ENCODE peak calls at places on chromosome 4, in four cellular contexts. M is thoracic aorta, G is heart left ventricle, O is fibroblast of lung. J is an unnamed sample.

GRCh38 chr4:126404549-126404948 is 1089.8 kb downstream of the FAT4 start:
- DNase-seq in M (no peak), G (no peak), O (peak), J (peak)

GRCh38 chr4:10164877-10165283 is 48.3 kb upstream of the WDR1 start:
- DNase-seq in M (no peak), G (no peak), O (peak), J (peak)

GRCh38 chr4:57710053-57710452 is 599.9 kb upstream of the IGFBP7 start:
- DNase-seq in M (no peak), G (no peak), O (no peak), J (no peak)

GRCh38 chr4:169070071-169070894 is 60.2 kb upstream of the CBR4 start:
- DNase-seq in M (peak), G (peak), O (peak), J (peak)

GRCh38 chr4:161132715-161133425 is 1030.9 kb downstream of the FSTL5 start:
- DNase-seq in M (no peak), G (no peak), O (no peak), J (no peak)

GRCh38 chr4:6557856-6558255 is 17.1 kb upstream of the MAN2B2 start:
- DNase-seq in M (no peak), G (no peak), O (no peak), J (no peak)

GRCh38 chr4:176274441-176274840 is 5.4 kb upstream of the ASB5 start:
- DNase-seq in M (no peak), G (no peak), O (peak), J (peak)

GRCh38 chr4:6105311-6105911 is 87.2 kb upstream of the C4orf50 start:
- DNase-seq in M (no peak), G (peak), O (no peak), J (no peak)

GRCh38 chr4:182589100-182589499 is 328.1 kb downstream of the DCTD start:
- DNase-seq in M (no peak), G (no peak), O (no peak), J (no peak)

GRCh38 chr4:122104184-122104583 is 47.9 kb upstream of the BLTP1 start:
- DNase-seq in M (no peak), G (no peak), O (peak), J (no peak)

GRCh38 chr4:125303058-125303457 is 11.7 kb upstream of the FAT4 start:
- DNase-seq in M (no peak), G (no peak), O (peak), J (no peak)

GRCh38 chr4:8260656-8261111 is 8.9 kb upstream of the HTRA3 start:
- DNase-seq in M (no peak), G (no peak), O (peak), J (no peak)

GRCh38 chr4:140256335-140256734 is 102.4 kb upstream of the MAML3 start:
- DNase-seq in M (no peak), G (no peak), O (peak), J (peak)

GRCh38 chr4:94976371-94977011 is 218.7 kb downstream of the BMPR1B start:
- DNase-seq in M (no peak), G (no peak), O (peak), J (peak)

GRCh38 chr4:88791274-88791673 is 93.6 kb upstream of the NAP1L5 start:
- DNase-seq in M (no peak), G (no peak), O (peak), J (no peak)

GRCh38 chr4:99998062-99998880 is 48.2 kb upstream of the H2AZ1 start:
- DNase-seq in M (no peak), G (no peak), O (peak), J (peak)

GRCh38 chr4:55183926-55184599 is 58.7 kb upstream of the KDR start:
- DNase-seq in M (no peak), G (no peak), O (peak), J (peak)

GRCh38 chr4:76584235-76585152 is 149.5 kb downstream of the SHROOM3 start:
- DNase-seq in M (no peak), G (no peak), O (peak), J (no peak)

GRCh38 chr4:74028504-74028903 is 10.0 kb downstream of the CXCL3 start:
- DNase-seq in M (no peak), G (no peak), O (no peak), J (no peak)

DNA sequence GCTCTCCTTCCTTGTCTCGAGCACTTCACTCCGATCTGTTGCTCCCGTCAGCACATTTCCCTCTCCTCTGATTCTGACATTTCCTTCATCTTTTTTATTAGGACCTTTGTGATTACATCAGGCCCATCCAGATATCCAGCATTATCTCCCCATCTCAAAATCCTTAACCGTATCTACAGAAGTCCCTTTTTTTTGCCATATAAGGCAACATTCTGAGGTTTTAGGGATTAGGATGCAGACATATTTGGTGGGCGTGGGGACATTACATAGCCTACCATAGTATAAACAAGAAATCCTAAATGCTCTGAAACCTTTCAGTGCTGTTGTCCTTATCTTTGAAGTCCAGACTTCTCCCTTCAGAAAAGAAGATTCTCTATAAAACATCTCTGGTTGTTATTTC is 505.0 kb upstream of the PITX2 start:
- DNase-seq in M (no peak), G (no peak), O (no peak), J (no peak)
- H3K27ac ChIP-seq in M (no peak), G (no peak), O (no peak), J (no peak)

GRCh38 chr4:128907966-128908365 is 98.5 kb downstream of the JADE1 start:
- DNase-seq in M (no peak), G (no peak), O (no peak), J (no peak)
- TF ChIP-seq CTCF in M (no peak), G (no peak), O (no peak), J (no peak)

GRCh38 chr4:109075617-109076016 is 226.8 kb downstream of the COL25A1 start:
- DNase-seq in M (no peak), G (no peak), O (no peak), J (no peak)
- H3K27ac ChIP-seq in M (no peak), G (no peak), O (no peak), J (no peak)

GRCh38 chr4:152356428-152357034 is 179.4 kb downstream of the FBXW7 start:
- DNase-seq in M (no peak), G (no peak), O (peak), J (no peak)
- TF ChIP-seq CTCF in M (no peak), G (no peak), O (no peak), J (peak)

DNA sequence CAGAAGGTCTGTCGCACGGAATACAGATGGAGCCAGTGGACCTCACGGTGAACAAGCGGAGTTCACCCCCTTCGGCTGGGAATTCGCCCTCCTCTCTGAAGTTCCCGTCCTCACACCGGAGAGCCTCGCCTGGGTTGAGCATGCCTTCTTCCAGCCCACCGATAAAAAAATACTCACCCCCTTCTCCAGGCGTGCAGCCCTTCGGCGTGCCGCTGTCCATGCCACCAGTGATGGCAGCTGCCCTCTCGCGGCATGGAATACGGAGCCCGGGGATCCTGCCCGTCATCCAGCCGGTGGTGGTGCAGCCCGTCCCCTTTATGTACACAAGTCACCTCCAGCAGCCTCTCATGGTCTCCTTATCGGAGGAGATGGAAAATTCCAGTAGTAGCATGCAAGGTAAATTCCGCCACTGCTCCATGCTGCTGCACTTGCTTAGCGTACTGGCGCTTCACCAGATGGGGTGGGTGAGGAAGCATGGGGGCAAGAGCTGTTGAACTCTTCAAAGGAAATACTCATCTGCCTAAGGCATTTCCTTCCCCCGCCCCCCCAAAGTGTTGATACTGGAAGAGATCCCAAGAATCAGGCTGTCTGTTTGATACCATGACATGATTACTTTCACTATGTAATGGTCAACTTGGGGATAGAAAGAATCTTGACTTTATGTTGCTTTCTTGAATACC is 24.8 kb downstream of the KLF3 start:
- DNase-seq in M (no peak), G (peak), O (peak), J (no peak)
- H3K27ac ChIP-seq in M (no peak), G (no peak), O (no peak), J (no peak)

GRCh38 chr4:3657917-3658913 is 108.0 kb upstream of the ADRA2C start:
- DNase-seq in M (peak), G (peak), O (peak), J (no peak)

GRCh38 chr4:3654036-3654807 is 112.0 kb upstream of the ADRA2C start:
- DNase-seq in M (no peak), G (no peak), O (no peak), J (no peak)

GRCh38 chr4:3652586-3652985 is 113.6 kb upstream of the ADRA2C start:
- DNase-seq in M (no peak), G (no peak), O (no peak), J (no peak)

GRCh38 chr4:3656441-3657376 is 109.5 kb upstream of the ADRA2C start:
- DNase-seq in M (no peak), G (no peak), O (no peak), J (no peak)

DNA sequence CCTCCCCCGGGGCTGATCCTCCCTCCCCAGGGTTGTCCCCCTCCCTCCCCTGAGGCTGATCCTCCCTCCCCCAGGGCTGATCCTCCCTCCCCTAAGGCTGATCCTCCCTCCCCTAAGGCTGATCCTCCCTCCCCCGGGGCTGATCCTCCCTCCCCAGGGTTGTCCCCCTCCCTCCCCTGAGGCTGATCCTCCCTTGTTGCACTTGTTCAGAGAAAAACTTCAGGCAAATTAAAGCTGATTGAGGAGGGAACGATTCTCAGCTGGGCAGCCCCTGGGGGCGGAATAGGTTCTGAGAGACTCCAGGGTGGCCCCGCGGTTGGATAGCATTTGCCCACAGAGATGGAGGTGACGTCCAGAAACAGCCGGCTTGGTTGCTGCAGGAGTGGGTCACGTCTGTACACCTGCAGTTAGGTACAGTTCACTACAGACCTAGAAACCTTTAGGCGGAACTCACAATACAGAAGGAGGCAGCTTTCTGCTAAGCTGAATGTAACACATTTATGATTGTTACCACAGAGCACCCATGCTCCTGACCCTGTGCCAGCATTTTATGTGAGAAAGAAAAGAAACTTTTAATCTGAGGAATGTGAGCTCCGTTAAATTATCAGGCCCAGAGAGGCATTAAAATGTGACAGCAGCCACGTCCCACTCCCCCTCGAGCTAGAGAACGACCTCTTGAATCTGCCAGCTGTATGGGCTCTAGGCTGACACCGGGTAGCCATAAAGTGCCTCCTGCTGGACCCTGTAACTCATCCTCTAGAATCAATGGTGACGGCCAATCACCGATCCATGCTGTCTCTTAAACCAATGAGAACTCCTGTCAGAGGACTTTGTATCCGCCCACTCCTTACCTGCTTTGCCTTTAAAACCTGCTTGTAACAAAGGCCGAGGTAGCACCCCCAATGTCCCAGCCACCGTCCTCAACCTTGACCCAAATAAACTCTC is 110.4 kb upstream of the ADRA2C start:
- DNase-seq in M (no peak), G (no peak), O (no peak), J (no peak)
- TF ChIP-seq CTCF in M (no peak), G (no peak), O (no peak), J (no peak)

GRCh38 chr4:109214622-109215350 is 87.7 kb downstream of the COL25A1 start:
- DNase-seq in M (no peak), G (no peak), O (peak), J (no peak)
- H3K27ac ChIP-seq in M (no peak), G (peak), O (no peak), J (no peak)

J was measured in RWPE1.